ENCODE peak calls at places on chromosomes 4 and X, in ten cellular contexts. One of them, this sample, is unnamed.
A peak's percentile ranks its signal among the peaks of the same experiment; 100 is the strongest.

GRCh38 chr4:27366424-27366823 is 505.8 kb downstream of the STIM2 start:
- DNase-seq in H9: no peak
- DNase-seq in fibroblast of mammary gland: peak; percentile 87
- DNase-seq in T-cell: no peak
- DNase-seq in GM23248: peak; percentile 52
- DNase-seq in HT1080: peak; percentile 76
- DNase-seq in Right ventricle myocardium superior: no peak
- DNase-seq in nucleus accumbens: no peak
- DNase-seq in PC-9: no peak
- DNase-seq in brain microvascular endothelial cell: no peak
- DNase-seq in this sample: peak; percentile 33

GRCh38 chrX:132710756-132711155 is 221.9 kb upstream of the MBNL3 start:
- DNase-seq in T-cell: no peak
- DNase-seq in Right ventricle myocardium superior: no peak
- DNase-seq in nucleus accumbens: no peak
- DNase-seq in fibroblast of mammary gland: no peak
- DNase-seq in H9: no peak
- DNase-seq in HT1080: peak; percentile 39
- DNase-seq in GM23248: no peak
- DNase-seq in PC-9: no peak
- DNase-seq in brain microvascular endothelial cell: no peak
- DNase-seq in this sample: no peak

GRCh38 chr4:165308606-165309005 is 18.9 kb upstream of the MSMO1 start:
- DNase-seq in brain microvascular endothelial cell: no peak
- DNase-seq in GM23248: peak; percentile 12
- DNase-seq in HT1080: no peak
- DNase-seq in PC-9: no peak
- DNase-seq in nucleus accumbens: no peak
- DNase-seq in T-cell: no peak
- DNase-seq in fibroblast of mammary gland: no peak
- DNase-seq in Right ventricle myocardium superior: no peak
- DNase-seq in H9: no peak
- DNase-seq in this sample: no peak

GRCh38 chrX:12563121-12563520 is 228.1 kb upstream of the PRPS2 start:
- DNase-seq in brain microvascular endothelial cell: no peak
- DNase-seq in T-cell: no peak
- DNase-seq in nucleus accumbens: no peak
- DNase-seq in GM23248: no peak
- DNase-seq in fibroblast of mammary gland: peak; percentile 12
- DNase-seq in H9: no peak
- DNase-seq in HT1080: peak; percentile 39
- DNase-seq in PC-9: no peak
- DNase-seq in Right ventricle myocardium superior: no peak
- DNase-seq in this sample: no peak

GRCh38 chr4:35970366-35970960 is 273.9 kb downstream of the ARAP2 start:
- DNase-seq in PC-9: no peak
- DNase-seq in brain microvascular endothelial cell: no peak
- DNase-seq in GM23248: no peak
- DNase-seq in Right ventricle myocardium superior: no peak
- DNase-seq in HT1080: no peak
- DNase-seq in nucleus accumbens: no peak
- DNase-seq in H9: no peak
- DNase-seq in fibroblast of mammary gland: no peak
- DNase-seq in T-cell: no peak
- DNase-seq in this sample: no peak

GRCh38 chrX:13742397-13743176 is 8.0 kb downstream of the OFD1 start:
- DNase-seq in H9: no peak
- DNase-seq in HT1080: no peak
- DNase-seq in fibroblast of mammary gland: no peak
- DNase-seq in GM23248: no peak
- DNase-seq in brain microvascular endothelial cell: no peak
- DNase-seq in nucleus accumbens: no peak
- DNase-seq in PC-9: no peak
- DNase-seq in T-cell: peak; percentile 35
- DNase-seq in Right ventricle myocardium superior: no peak
- DNase-seq in this sample: peak; percentile 55

GRCh38 chr4:7195138-7195510 is 2.8 kb downstream of the SORCS2 start:
- DNase-seq in fibroblast of mammary gland: no peak
- DNase-seq in Right ventricle myocardium superior: no peak
- DNase-seq in GM23248: no peak
- DNase-seq in HT1080: no peak
- DNase-seq in brain microvascular endothelial cell: no peak
- DNase-seq in nucleus accumbens: no peak
- DNase-seq in H9: peak; percentile 14
- DNase-seq in PC-9: no peak
- DNase-seq in T-cell: no peak
- DNase-seq in this sample: no peak

GRCh38 chr4:104677122-104677521 is 182.4 kb upstream of the CXXC4 start:
- DNase-seq in T-cell: no peak
- DNase-seq in Right ventricle myocardium superior: no peak
- DNase-seq in nucleus accumbens: no peak
- DNase-seq in H9: peak; percentile 25
- DNase-seq in HT1080: no peak
- DNase-seq in brain microvascular endothelial cell: no peak
- DNase-seq in PC-9: no peak
- DNase-seq in fibroblast of mammary gland: no peak
- DNase-seq in GM23248: no peak
- DNase-seq in this sample: peak; percentile 97

This sample was measured in retinal pigment epithelial cell.